ENCODE peak calls at places on chromosomes 6 and 20, in five cellular contexts. One of them, this sample, is unnamed. For H3K4me1, the result is how much of the 10 kb centered on the place peaks cover.

GRCh38 chr20:51220293-51220706 is 197.4 kb upstream of the KCNG1 start:
- DNase-seq in CD8-positive, alpha-beta T cell: peak
- DNase-seq in H1: no peak
- DNase-seq in IMR-90: no peak
- DNase-seq in heart right ventricle: peak
- DNase-seq in this sample: no peak

GRCh38 chr20:12371955-12372354 is 454.3 kb downstream of the BTBD3 start:
- DNase-seq in CD8-positive, alpha-beta T cell: no peak
- DNase-seq in H1: no peak
- DNase-seq in IMR-90: no peak
- DNase-seq in heart right ventricle: no peak
- DNase-seq in this sample: no peak

GRCh38 chr6:169794317-169795055 is 43.1 kb downstream of the ERMARD start:
- DNase-seq in CD8-positive, alpha-beta T cell: no peak
- DNase-seq in H1: no peak
- DNase-seq in IMR-90: no peak
- DNase-seq in heart right ventricle: no peak
- DNase-seq in this sample: peak

GRCh38 chr20:63957690-63958441 is 1.6 kb upstream of the UCKL1 start:
- DNase-seq in CD8-positive, alpha-beta T cell: no peak
- DNase-seq in H1: peak
- DNase-seq in IMR-90: peak
- DNase-seq in heart right ventricle: no peak
- DNase-seq in this sample: no peak

GRCh38 chr20:24700166-24700860 is 230.9 kb downstream of the SYNDIG1 start:
- DNase-seq in CD8-positive, alpha-beta T cell: no peak
- DNase-seq in H1: no peak
- DNase-seq in IMR-90: no peak
- DNase-seq in heart right ventricle: no peak
- DNase-seq in this sample: peak

GRCh38 chr6:83153958-83154357 is 39.1 kb downstream of the PGM3 start:
- DNase-seq in CD8-positive, alpha-beta T cell: no peak
- DNase-seq in H1: no peak
- DNase-seq in IMR-90: peak
- DNase-seq in heart right ventricle: no peak
- DNase-seq in this sample: no peak

GRCh38 chr20:48995599-48995998 is 50.5 kb upstream of the CSE1L start:
- DNase-seq in CD8-positive, alpha-beta T cell: no peak
- DNase-seq in H1: no peak
- DNase-seq in IMR-90: no peak
- DNase-seq in heart right ventricle: no peak
- DNase-seq in this sample: no peak

GRCh38 chr6:107305391-107305790 is 154.0 kb downstream of the PDSS2 start:
- DNase-seq in CD8-positive, alpha-beta T cell: no peak
- DNase-seq in H1: no peak
- DNase-seq in IMR-90: no peak
- DNase-seq in heart right ventricle: no peak
- DNase-seq in this sample: no peak

GRCh38 chr20:36852187-36852586 is 23.8 kb upstream of the TLDC2 start:
- DNase-seq in CD8-positive, alpha-beta T cell: no peak
- DNase-seq in H1: no peak
- DNase-seq in IMR-90: no peak
- DNase-seq in heart right ventricle: peak
- DNase-seq in this sample: no peak

GRCh38 chr6:162497371-162497770 is 230.2 kb downstream of the PRKN start:
- DNase-seq in CD8-positive, alpha-beta T cell: no peak
- DNase-seq in H1: no peak
- DNase-seq in IMR-90: no peak
- DNase-seq in heart right ventricle: no peak
- DNase-seq in this sample: no peak

GRCh38 chr20:64155258-64156135 is 8.8 kb upstream of the MYT1 start:
- DNase-seq in CD8-positive, alpha-beta T cell: no peak
- DNase-seq in H1: no peak
- DNase-seq in IMR-90: no peak
- DNase-seq in heart right ventricle: no peak
- DNase-seq in this sample: no peak

GRCh38 chr20:63700199-63701050 is 4.0 kb downstream of the TNFRSF6B start:
- DNase-seq in CD8-positive, alpha-beta T cell: no peak
- DNase-seq in H1: no peak
- DNase-seq in IMR-90: no peak
- DNase-seq in heart right ventricle: no peak
- DNase-seq in this sample: no peak

GRCh38 chr6:118768904-118769325 is 117.5 kb upstream of the CEP85L start:
- DNase-seq in CD8-positive, alpha-beta T cell: no peak
- DNase-seq in H1: no peak
- DNase-seq in IMR-90: no peak
- DNase-seq in heart right ventricle: no peak
- DNase-seq in this sample: no peak

GRCh38 chr6:34238507-34239239 is 2.0 kb downstream of the HMGA1 start:
- DNase-seq in CD8-positive, alpha-beta T cell: no peak
- DNase-seq in H1: no peak
- DNase-seq in IMR-90: no peak
- DNase-seq in heart right ventricle: no peak
- DNase-seq in this sample: no peak

GRCh38 chr20:47950103-47950502 is 164.8 kb upstream of the SULF2 start:
- DNase-seq in CD8-positive, alpha-beta T cell: no peak
- DNase-seq in H1: no peak
- DNase-seq in IMR-90: no peak
- DNase-seq in heart right ventricle: no peak
- DNase-seq in this sample: no peak

GRCh38 chr6:5626727-5627426 is 365.6 kb downstream of the FARS2 start:
- DNase-seq in CD8-positive, alpha-beta T cell: no peak
- DNase-seq in H1: no peak
- DNase-seq in IMR-90: no peak
- DNase-seq in heart right ventricle: no peak
- DNase-seq in this sample: no peak

GRCh38 chr20:49297605-49298530 is 20.0 kb upstream of the ZNFX1 start:
- DNase-seq in CD8-positive, alpha-beta T cell: no peak
- DNase-seq in H1: no peak
- DNase-seq in IMR-90: no peak
- DNase-seq in heart right ventricle: no peak
- DNase-seq in this sample: no peak

GRCh38 chr20:7147220-7147601 is 379.7 kb downstream of the BMP2 start:
- DNase-seq in CD8-positive, alpha-beta T cell: no peak
- DNase-seq in H1: no peak
- DNase-seq in IMR-90: no peak
- DNase-seq in heart right ventricle: no peak
- DNase-seq in this sample: no peak

DNA sequence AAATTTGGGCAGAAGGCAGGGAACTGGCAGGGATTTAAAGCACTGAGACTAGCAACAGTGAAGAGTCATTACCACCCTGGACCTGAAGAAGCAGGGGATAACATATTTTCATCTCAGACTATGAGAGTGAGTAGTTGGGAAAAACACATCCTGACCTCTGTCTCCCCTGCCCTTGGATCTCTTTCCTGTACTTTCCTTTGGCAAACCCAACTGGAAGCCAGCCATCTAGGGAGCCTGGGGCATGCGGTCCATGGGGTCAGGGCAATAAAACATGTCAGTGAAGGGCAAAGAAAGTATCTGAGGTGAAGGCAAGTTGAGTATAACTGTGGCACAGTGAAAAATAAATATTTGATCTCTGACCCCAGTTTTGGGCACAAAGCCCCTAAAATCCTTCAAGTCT is 698.2 kb downstream of the DOK5 start:
- DNase-seq in CD8-positive, alpha-beta T cell: no peak
- DNase-seq in H1: no peak
- DNase-seq in IMR-90: no peak
- DNase-seq in heart right ventricle: no peak
- DNase-seq in this sample: no peak
- H3K4me3 ChIP-seq in CD8-positive, alpha-beta T cell: no peak
- H3K4me3 ChIP-seq in H1: no peak
- H3K4me3 ChIP-seq in IMR-90: no peak
- H3K4me3 ChIP-seq in heart right ventricle: no peak
- H3K4me3 ChIP-seq in this sample: no peak

GRCh38 chr20:46058656-46059281 is 29.8 kb downstream of the SLC12A5 start:
- DNase-seq in CD8-positive, alpha-beta T cell: no peak
- DNase-seq in H1: no peak
- DNase-seq in IMR-90: no peak
- DNase-seq in heart right ventricle: no peak
- DNase-seq in this sample: peak
- H3K4me1 ChIP-seq in CD8-positive, alpha-beta T cell: under half
- H3K4me1 ChIP-seq in H1: under half
- H3K4me1 ChIP-seq in IMR-90: under half
- H3K4me1 ChIP-seq in heart right ventricle: under half
- H3K4me1 ChIP-seq in this sample: under half

DNA sequence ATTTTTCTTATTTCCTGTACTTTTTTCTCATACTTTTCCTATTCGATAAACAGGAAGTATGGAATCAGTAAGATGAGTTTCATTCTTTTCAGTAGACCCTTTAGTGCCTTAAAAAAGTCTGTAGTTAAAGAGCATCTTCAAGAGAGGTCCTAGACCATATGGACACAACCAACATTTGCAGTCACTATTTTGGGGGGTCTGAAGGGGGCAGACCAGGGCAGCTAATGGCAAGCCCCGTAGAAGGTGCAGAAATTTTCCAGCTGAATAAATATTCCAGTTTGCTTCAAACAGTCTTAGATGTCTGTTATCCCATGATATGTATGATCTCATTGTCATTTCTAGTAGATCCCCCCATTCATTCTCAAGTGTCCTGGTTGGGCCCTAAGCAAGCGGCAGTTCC is 52.8 kb downstream of the MAP3K5 start:
- DNase-seq in CD8-positive, alpha-beta T cell: no peak
- DNase-seq in H1: no peak
- DNase-seq in IMR-90: no peak
- DNase-seq in heart right ventricle: no peak
- DNase-seq in this sample: no peak
- H3K27ac ChIP-seq in CD8-positive, alpha-beta T cell: no peak
- H3K27ac ChIP-seq in H1: no peak
- H3K27ac ChIP-seq in IMR-90: peak
- H3K27ac ChIP-seq in heart right ventricle: peak
- H3K27ac ChIP-seq in this sample: peak

GRCh38 chr6:85660181-85660611 is 17.5 kb upstream of the SYNCRIP start:
- DNase-seq in CD8-positive, alpha-beta T cell: no peak
- DNase-seq in H1: no peak
- DNase-seq in IMR-90: peak
- DNase-seq in heart right ventricle: no peak
- DNase-seq in this sample: no peak
- H3K4me3 ChIP-seq in CD8-positive, alpha-beta T cell: no peak
- H3K4me3 ChIP-seq in H1: no peak
- H3K4me3 ChIP-seq in IMR-90: peak
- H3K4me3 ChIP-seq in heart right ventricle: no peak
- H3K4me3 ChIP-seq in this sample: no peak

GRCh38 chr20:3782597-3782996 is 1.3 kb upstream of the SPEF1 start:
- DNase-seq in CD8-positive, alpha-beta T cell: no peak
- DNase-seq in H1: no peak
- DNase-seq in IMR-90: no peak
- DNase-seq in heart right ventricle: no peak
- DNase-seq in this sample: no peak

GRCh38 chr20:3781153-3781910 is at the start of gene SPEF1:
- DNase-seq in CD8-positive, alpha-beta T cell: peak
- DNase-seq in H1: peak
- DNase-seq in IMR-90: peak
- DNase-seq in heart right ventricle: peak
- DNase-seq in this sample: peak

GRCh38 chr20:3783516-3784225 is 2.4 kb upstream of the SPEF1 start:
- DNase-seq in CD8-positive, alpha-beta T cell: no peak
- DNase-seq in H1: no peak
- DNase-seq in IMR-90: no peak
- DNase-seq in heart right ventricle: no peak
- DNase-seq in this sample: no peak

GRCh38 chr20:3784226-3784853 is 2.2 kb downstream of the CENPB start:
- DNase-seq in CD8-positive, alpha-beta T cell: no peak
- DNase-seq in H1: no peak
- DNase-seq in IMR-90: no peak
- DNase-seq in heart right ventricle: no peak
- DNase-seq in this sample: no peak

GRCh38 chr20:3783068-3783489 is 1.8 kb upstream of the SPEF1 start:
- DNase-seq in CD8-positive, alpha-beta T cell: no peak
- DNase-seq in H1: no peak
- DNase-seq in IMR-90: no peak
- DNase-seq in heart right ventricle: no peak
- DNase-seq in this sample: no peak
- H3K4me1 ChIP-seq in CD8-positive, alpha-beta T cell: under half
- H3K4me1 ChIP-seq in H1: under half
- H3K4me1 ChIP-seq in IMR-90: under half
- H3K4me1 ChIP-seq in heart right ventricle: under half
- H3K4me1 ChIP-seq in this sample: under half

GRCh38 chr6:127216821-127217789 is 49.6 kb upstream of the RNF146 start:
- DNase-seq in CD8-positive, alpha-beta T cell: no peak
- DNase-seq in H1: no peak
- DNase-seq in IMR-90: no peak
- DNase-seq in heart right ventricle: no peak
- DNase-seq in this sample: no peak
- H3K27ac ChIP-seq in CD8-positive, alpha-beta T cell: no peak
- H3K27ac ChIP-seq in H1: no peak
- H3K27ac ChIP-seq in IMR-90: no peak
- H3K27ac ChIP-seq in heart right ventricle: no peak
- H3K27ac ChIP-seq in this sample: no peak

DNA sequence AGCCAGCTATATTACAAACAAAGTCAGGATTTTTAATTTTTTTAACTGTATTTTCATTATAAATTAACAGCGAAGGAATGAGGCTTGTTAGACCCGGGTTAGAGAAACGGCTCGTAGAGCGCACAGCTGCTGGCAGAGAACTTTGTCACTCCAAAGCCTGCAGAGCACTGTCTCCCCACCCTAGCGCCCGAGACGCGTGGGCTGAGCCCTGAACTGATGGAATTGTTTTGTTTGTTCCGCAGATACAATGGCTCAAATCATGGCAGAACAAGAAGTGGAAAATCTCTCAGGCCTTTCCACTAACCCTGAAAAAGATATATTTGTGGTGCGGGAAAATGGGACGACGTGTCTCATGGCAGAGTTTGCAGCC is 806 bp downstream of the LAMP5 start:
- DNase-seq in CD8-positive, alpha-beta T cell: no peak
- DNase-seq in H1: no peak
- DNase-seq in IMR-90: no peak
- DNase-seq in heart right ventricle: no peak
- DNase-seq in this sample: no peak
- H3K4me3 ChIP-seq in CD8-positive, alpha-beta T cell: no peak
- H3K4me3 ChIP-seq in H1: peak
- H3K4me3 ChIP-seq in IMR-90: no peak
- H3K4me3 ChIP-seq in heart right ventricle: peak
- H3K4me3 ChIP-seq in this sample: no peak

DNA sequence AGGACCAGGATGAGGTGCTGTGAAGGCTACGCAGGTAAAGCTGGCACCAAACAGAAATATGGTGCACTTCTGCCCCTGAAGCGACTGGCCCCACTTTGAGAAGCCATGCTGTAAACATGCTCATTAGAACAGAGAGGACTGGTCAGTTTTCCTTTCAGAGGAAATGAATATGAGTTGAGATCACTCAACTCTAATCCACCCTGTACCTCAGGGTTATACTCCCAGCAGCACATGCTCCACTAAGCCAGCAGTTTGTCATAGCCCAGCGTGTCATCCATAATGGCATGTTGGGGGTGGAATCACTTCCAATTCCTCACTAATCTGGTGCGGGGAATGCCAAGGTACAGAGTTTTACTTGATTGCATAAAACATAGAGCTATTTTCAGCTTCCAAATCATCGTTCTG is 98.1 kb downstream of the HIVEP2 start:
- DNase-seq in CD8-positive, alpha-beta T cell: no peak
- DNase-seq in H1: no peak
- DNase-seq in IMR-90: peak
- DNase-seq in heart right ventricle: no peak
- DNase-seq in this sample: peak
- H3K4me1 ChIP-seq in CD8-positive, alpha-beta T cell: half or more
- H3K4me1 ChIP-seq in H1: under half
- H3K4me1 ChIP-seq in IMR-90: under half
- H3K4me1 ChIP-seq in heart right ventricle: under half
- H3K4me1 ChIP-seq in this sample: half or more